ENCODE peak calls at places on chromosome 22, in four cellular contexts. One of them, this sample, is unnamed.
A peak's percentile ranks its signal among the peaks of the same experiment; 100 is the strongest.

GRCh38 chr22:48869161-48869560 is 958.5 kb downstream of the BRD1 start:
- DNase-seq in H9: no peak
- DNase-seq in neuronal stem cell: no peak
- DNase-seq in IMR-90: no peak
- DNase-seq in this sample: no peak

GRCh38 chr22:17104336-17104935 is 16.7 kb downstream of the TMEM121B start:
- DNase-seq in neuronal stem cell: no peak
- DNase-seq in IMR-90: no peak
- DNase-seq in H9: no peak
- DNase-seq in this sample: no peak

GRCh38 chr22:21038405-21038804 is 6.0 kb upstream of the SLC7A4 start:
- DNase-seq in IMR-90: peak; percentile 40
- DNase-seq in neuronal stem cell: no peak
- DNase-seq in H9: no peak
- DNase-seq in this sample: peak; percentile 57

GRCh38 chr22:17922925-17923898 is 101.1 kb downstream of the MICAL3 start:
- DNase-seq in neuronal stem cell: no peak
- DNase-seq in IMR-90: peak; percentile 89
- DNase-seq in H9: no peak
- DNase-seq in this sample: peak; percentile 66

GRCh38 chr22:27663812-27664211 is 137.7 kb downstream of the MN1 start:
- DNase-seq in IMR-90: peak; percentile 8
- DNase-seq in neuronal stem cell: no peak
- DNase-seq in H9: no peak
- DNase-seq in this sample: no peak

GRCh38 chr22:48222742-48223487 is 1460.5 kb downstream of the TBC1D22A start:
- DNase-seq in neuronal stem cell: no peak
- DNase-seq in H9: no peak
- DNase-seq in IMR-90: no peak
- DNase-seq in this sample: no peak

GRCh38 chr22:37623075-37624016 is 14.7 kb downstream of the GGA1 start:
- DNase-seq in IMR-90: peak; percentile 43
- DNase-seq in neuronal stem cell: peak; percentile 75
- DNase-seq in H9: peak; percentile 85
- DNase-seq in this sample: peak; percentile 68

GRCh38 chr22:39363751-39364484 is 14.1 kb downstream of the SYNGR1 start:
- DNase-seq in H9: peak; percentile 23
- DNase-seq in neuronal stem cell: no peak
- DNase-seq in IMR-90: no peak
- DNase-seq in this sample: no peak

GRCh38 chr22:44684506-44685383 is 17.3 kb upstream of the PRR5 start:
- DNase-seq in IMR-90: peak; percentile 95
- DNase-seq in neuronal stem cell: peak; percentile 85
- DNase-seq in H9: peak; percentile 95
- DNase-seq in this sample: peak; percentile 98

GRCh38 chr22:44355688-44356070 is 42.9 kb upstream of the SHISAL1 start:
- DNase-seq in neuronal stem cell: no peak
- DNase-seq in IMR-90: no peak
- DNase-seq in H9: no peak
- DNase-seq in this sample: no peak

GRCh38 chr22:46036558-46037408 is 59.8 kb upstream of the WNT7B start:
- DNase-seq in H9: no peak
- DNase-seq in neuronal stem cell: no peak
- DNase-seq in IMR-90: no peak
- DNase-seq in this sample: peak; percentile 30

GRCh38 chr22:28112548-28113043 is 193.5 kb upstream of the PITPNB start:
- DNase-seq in H9: peak; percentile 40
- DNase-seq in neuronal stem cell: peak; percentile 58
- DNase-seq in IMR-90: peak; percentile 43
- DNase-seq in this sample: peak; percentile 62

GRCh38 chr22:45468872-45469572 is 33.7 kb upstream of the FBLN1 start:
- DNase-seq in IMR-90: peak; percentile 63
- DNase-seq in neuronal stem cell: no peak
- DNase-seq in H9: no peak
- DNase-seq in this sample: no peak

GRCh38 chr22:37930270-37930951 is 23.0 kb downstream of the C22orf23 start:
- DNase-seq in H9: peak; percentile 56
- DNase-seq in neuronal stem cell: no peak
- DNase-seq in IMR-90: peak; percentile 14
- DNase-seq in this sample: peak; percentile 45

GRCh38 chr22:20953668-20954500 is 13.2 kb upstream of the AIFM3 start:
- DNase-seq in neuronal stem cell: no peak
- DNase-seq in IMR-90: peak; percentile 47
- DNase-seq in H9: no peak
- DNase-seq in this sample: peak; percentile 32

GRCh38 chr22:41091139-41092022 is 1.0 kb upstream of the EP300 start:
- DNase-seq in H9: peak; percentile 98
- DNase-seq in neuronal stem cell: peak; percentile 98
- DNase-seq in IMR-90: peak; percentile 98
- DNase-seq in this sample: peak; percentile 99

GRCh38 chr22:41094036-41094435 is 1.6 kb downstream of the EP300 start:
- DNase-seq in IMR-90: peak; percentile 40
- DNase-seq in neuronal stem cell: no peak
- DNase-seq in H9: no peak
- DNase-seq in this sample: peak; percentile 47

GRCh38 chr22:41092847-41093371 is 517 bp downstream of the EP300 start:
- DNase-seq in IMR-90: peak; percentile 20
- DNase-seq in H9: no peak
- DNase-seq in neuronal stem cell: no peak
- DNase-seq in this sample: peak; percentile 58

GRCh38 chr22:41096391-41096790 is 4.0 kb downstream of the EP300 start:
- DNase-seq in IMR-90: no peak
- DNase-seq in neuronal stem cell: no peak
- DNase-seq in H9: no peak
- DNase-seq in this sample: no peak

GRCh38 chr22:41092023-41092817 is at the start of gene EP300:
- DNase-seq in H9: peak; percentile 62
- DNase-seq in neuronal stem cell: peak; percentile 64
- DNase-seq in IMR-90: peak; percentile 68
- DNase-seq in this sample: peak; percentile 83
- H4K91ac ChIP-seq in H9: no peak within 1 kb of the TSS
- H4K91ac ChIP-seq in neuronal stem cell: peak within 1 kb of the TSS; percentile 96
- H4K91ac ChIP-seq in IMR-90: peak within 1 kb of the TSS; percentile 88
- H4K91ac ChIP-seq in this sample: peak within 1 kb of the TSS; percentile 98

GRCh38 chr22:35891442-35891841 is 137.2 kb downstream of the RBFOX2 start:
- DNase-seq in IMR-90: no peak
- DNase-seq in neuronal stem cell: no peak
- DNase-seq in H9: no peak
- DNase-seq in this sample: no peak
- H3K9ac ChIP-seq in IMR-90: no peak overlapping the region
- H3K9ac ChIP-seq in neuronal stem cell: no peak overlapping the region
- H3K9ac ChIP-seq in H9: no peak overlapping the region
- H3K9ac ChIP-seq in this sample: peak overlapping the region; percentile 32

DNA sequence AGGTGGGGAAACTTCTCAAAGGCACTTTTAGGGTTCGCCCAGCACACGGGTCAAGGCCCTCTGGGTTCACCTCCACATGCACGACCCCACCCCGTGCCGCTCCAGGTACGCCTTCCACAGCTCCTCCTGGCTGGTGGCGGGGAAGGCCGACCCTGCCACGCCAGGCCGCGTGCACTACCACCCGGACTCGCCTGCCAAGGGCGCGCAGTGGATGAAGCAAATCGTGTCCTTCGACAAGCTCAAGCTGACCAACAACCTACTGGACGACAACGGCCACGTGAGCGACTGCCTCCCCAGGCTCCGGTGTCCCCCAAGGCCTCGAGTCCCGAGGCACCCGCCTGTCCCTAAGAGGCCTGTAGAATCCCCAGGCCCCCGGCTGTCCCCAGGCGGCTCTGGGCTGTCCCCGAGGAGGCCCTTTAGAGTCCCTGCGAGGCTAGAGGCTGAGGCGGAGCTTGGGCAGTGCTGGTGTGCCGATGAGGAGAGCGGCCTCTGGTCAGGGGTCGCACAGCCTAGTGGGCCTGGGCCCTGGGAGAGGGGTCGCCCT is 3.5 kb downstream of the TBX1 start:
- DNase-seq in neuronal stem cell: no peak
- DNase-seq in IMR-90: no peak
- DNase-seq in H9: no peak
- DNase-seq in this sample: no peak
- H4K91ac ChIP-seq in neuronal stem cell: no peak overlapping the region
- H4K91ac ChIP-seq in IMR-90: no peak overlapping the region
- H4K91ac ChIP-seq in H9: no peak overlapping the region
- H4K91ac ChIP-seq in this sample: no peak overlapping the region

GRCh38 chr22:50444663-50445062 is 30.2 kb downstream of the SBF1 start:
- DNase-seq in H9: no peak
- DNase-seq in neuronal stem cell: no peak
- DNase-seq in IMR-90: peak; percentile 78
- DNase-seq in this sample: peak; percentile 73
- H3K9ac ChIP-seq in H9: no peak overlapping the region
- H3K9ac ChIP-seq in neuronal stem cell: no peak overlapping the region
- H3K9ac ChIP-seq in IMR-90: no peak overlapping the region
- H3K9ac ChIP-seq in this sample: peak overlapping the region; percentile 30

GRCh38 chr22:24230911-24231656 is 13.8 kb downstream of the GGT5 start:
- DNase-seq in H9: peak; percentile 88
- DNase-seq in IMR-90: no peak
- DNase-seq in neuronal stem cell: no peak
- DNase-seq in this sample: no peak
- H4K91ac ChIP-seq in H9: no peak overlapping the region
- H4K91ac ChIP-seq in IMR-90: no peak overlapping the region
- H4K91ac ChIP-seq in neuronal stem cell: no peak overlapping the region
- H4K91ac ChIP-seq in this sample: no peak overlapping the region

GRCh38 chr22:22357024-22357868 is 112.7 kb downstream of the VPREB1 start:
- DNase-seq in IMR-90: peak; percentile 43
- DNase-seq in neuronal stem cell: peak; percentile 78
- DNase-seq in H9: peak; percentile 91
- DNase-seq in this sample: peak; percentile 58
- H3K9ac ChIP-seq in IMR-90: no peak overlapping the region
- H3K9ac ChIP-seq in neuronal stem cell: no peak overlapping the region
- H3K9ac ChIP-seq in H9: no peak overlapping the region
- H3K9ac ChIP-seq in this sample: no peak overlapping the region

DNA sequence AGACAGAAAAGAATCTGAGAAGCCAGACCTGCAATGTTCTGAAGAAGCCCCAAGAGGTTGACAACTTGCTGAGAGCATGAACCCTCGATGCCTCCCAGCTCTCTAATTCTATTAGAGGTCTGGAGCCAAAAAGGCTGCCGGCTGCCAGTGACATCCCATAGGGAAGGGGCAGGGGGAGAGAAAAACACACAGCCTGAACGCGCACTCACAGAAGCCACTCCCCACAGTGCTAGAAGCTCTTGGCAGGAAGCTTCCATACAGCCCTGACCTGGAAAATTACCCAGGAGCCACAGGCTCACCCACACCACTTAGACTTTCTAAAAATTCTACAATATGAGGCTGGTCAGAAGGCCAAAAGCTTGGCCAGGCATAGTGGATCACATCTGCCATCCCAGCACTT is 18.3 kb downstream of the POLDIP3 start:
- DNase-seq in IMR-90: no peak
- DNase-seq in neuronal stem cell: no peak
- DNase-seq in H9: no peak
- DNase-seq in this sample: peak; percentile 42
- H4K91ac ChIP-seq in IMR-90: no peak overlapping the region
- H4K91ac ChIP-seq in neuronal stem cell: no peak overlapping the region
- H4K91ac ChIP-seq in H9: no peak overlapping the region
- H4K91ac ChIP-seq in this sample: no peak overlapping the region

DNA sequence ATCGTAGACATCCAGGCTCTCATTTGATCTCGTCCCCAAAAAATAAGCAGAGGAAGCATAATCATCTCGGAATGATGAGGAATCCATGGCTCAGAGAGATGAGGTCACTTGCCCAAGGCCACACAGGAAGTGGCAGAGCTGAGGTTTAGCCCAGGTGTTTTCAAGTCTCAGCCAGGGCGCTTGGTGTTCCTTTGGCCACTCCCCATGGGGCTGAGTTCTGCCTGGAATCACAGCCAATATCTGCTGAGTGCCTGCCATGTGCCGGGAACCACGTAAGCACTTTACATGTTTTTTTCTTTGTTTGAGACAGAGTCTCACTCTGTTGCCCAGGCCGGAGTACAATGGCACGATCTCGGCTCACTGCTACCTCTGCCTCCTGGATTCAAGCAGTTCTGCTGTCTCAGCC is 29.5 kb upstream of the MYH9 start:
- DNase-seq in IMR-90: peak; percentile 73
- DNase-seq in neuronal stem cell: no peak
- DNase-seq in H9: no peak
- DNase-seq in this sample: no peak
- H3K9ac ChIP-seq in IMR-90: peak overlapping the region; percentile 10
- H3K9ac ChIP-seq in neuronal stem cell: no peak overlapping the region
- H3K9ac ChIP-seq in H9: no peak overlapping the region
- H3K9ac ChIP-seq in this sample: peak overlapping the region; percentile 5

GRCh38 chr22:36224245-36224644 is 15.1 kb downstream of the APOL2 start:
- DNase-seq in neuronal stem cell: no peak
- DNase-seq in H9: no peak
- DNase-seq in IMR-90: no peak
- DNase-seq in this sample: no peak

GRCh38 chr22:36225333-36225922 is 13.9 kb downstream of the APOL2 start:
- DNase-seq in H9: no peak
- DNase-seq in neuronal stem cell: no peak
- DNase-seq in IMR-90: no peak
- DNase-seq in this sample: no peak

GRCh38 chr22:36226189-36226588 is 13.1 kb downstream of the APOL2 start:
- DNase-seq in neuronal stem cell: no peak
- DNase-seq in H9: no peak
- DNase-seq in IMR-90: no peak
- DNase-seq in this sample: no peak

GRCh38 chr22:36227396-36227795 is 11.9 kb downstream of the APOL2 start:
- DNase-seq in IMR-90: no peak
- DNase-seq in H9: no peak
- DNase-seq in neuronal stem cell: no peak
- DNase-seq in this sample: no peak

GRCh38 chr22:36227806-36228205 is 11.5 kb downstream of the APOL2 start:
- DNase-seq in IMR-90: no peak
- DNase-seq in H9: no peak
- DNase-seq in neuronal stem cell: no peak
- DNase-seq in this sample: no peak
- H4K91ac ChIP-seq in IMR-90: no peak overlapping the region
- H4K91ac ChIP-seq in H9: no peak overlapping the region
- H4K91ac ChIP-seq in neuronal stem cell: no peak overlapping the region
- H4K91ac ChIP-seq in this sample: no peak overlapping the region